ENCODE peak calls at places on chromosome 16, in four cellular contexts. One of them, this sample, is unnamed.

GRCh38 chr16:70696952-70697600 is 11.2 kb upstream of the MTSS2 start:
- DNase-seq in A549: no peak
- DNase-seq in endothelial cell of umbilical vein: no peak
- DNase-seq in effector memory CD8-positive, alpha-beta T cell: no peak
- DNase-seq in this sample: no peak

GRCh38 chr16:48432136-48432535 is 46.9 kb upstream of the SIAH1 start:
- DNase-seq in A549: no peak
- DNase-seq in endothelial cell of umbilical vein: no peak
- DNase-seq in effector memory CD8-positive, alpha-beta T cell: no peak
- DNase-seq in this sample: no peak

GRCh38 chr16:88785106-88785924 is at the start of gene PIEZO1:
- DNase-seq in A549: peak
- DNase-seq in endothelial cell of umbilical vein: peak
- DNase-seq in effector memory CD8-positive, alpha-beta T cell: peak
- DNase-seq in this sample: peak

GRCh38 chr16:59880626-59881025 is 1146.5 kb upstream of the GOT2 start:
- DNase-seq in A549: no peak
- DNase-seq in endothelial cell of umbilical vein: no peak
- DNase-seq in effector memory CD8-positive, alpha-beta T cell: no peak
- DNase-seq in this sample: no peak

GRCh38 chr16:26005336-26005735 is 313.6 kb downstream of the HS3ST4 start:
- DNase-seq in A549: no peak
- DNase-seq in endothelial cell of umbilical vein: no peak
- DNase-seq in effector memory CD8-positive, alpha-beta T cell: no peak
- DNase-seq in this sample: no peak

GRCh38 chr16:66491716-66492064 is 58.2 kb downstream of the TK2 start:
- DNase-seq in A549: no peak
- DNase-seq in endothelial cell of umbilical vein: no peak
- DNase-seq in effector memory CD8-positive, alpha-beta T cell: no peak
- DNase-seq in this sample: no peak

GRCh38 chr16:72426416-72426815 is 254.5 kb upstream of the PMFBP1 start:
- DNase-seq in A549: no peak
- DNase-seq in endothelial cell of umbilical vein: no peak
- DNase-seq in effector memory CD8-positive, alpha-beta T cell: no peak
- DNase-seq in this sample: no peak

GRCh38 chr16:16021020-16021419 is 71.6 kb downstream of the ABCC1 start:
- DNase-seq in A549: no peak
- DNase-seq in endothelial cell of umbilical vein: peak
- DNase-seq in effector memory CD8-positive, alpha-beta T cell: no peak
- DNase-seq in this sample: no peak

GRCh38 chr16:29745853-29746345 is at the start of gene C16orf54:
- DNase-seq in A549: no peak
- DNase-seq in endothelial cell of umbilical vein: no peak
- DNase-seq in effector memory CD8-positive, alpha-beta T cell: peak
- DNase-seq in this sample: no peak

GRCh38 chr16:83118365-83118764 is 491.6 kb downstream of the CDH13 start:
- DNase-seq in A549: no peak
- DNase-seq in endothelial cell of umbilical vein: no peak
- DNase-seq in effector memory CD8-positive, alpha-beta T cell: no peak
- DNase-seq in this sample: no peak

GRCh38 chr16:59591480-59591879 is 857.4 kb upstream of the GOT2 start:
- DNase-seq in A549: no peak
- DNase-seq in endothelial cell of umbilical vein: peak
- DNase-seq in effector memory CD8-positive, alpha-beta T cell: no peak
- DNase-seq in this sample: no peak

GRCh38 chr16:83717814-83718213 is 90.0 kb upstream of the HSBP1 start:
- DNase-seq in A549: no peak
- DNase-seq in endothelial cell of umbilical vein: peak
- DNase-seq in effector memory CD8-positive, alpha-beta T cell: no peak
- DNase-seq in this sample: peak

GRCh38 chr16:88530051-88530857 is 39.9 kb upstream of the ZC3H18 start:
- DNase-seq in A549: no peak
- DNase-seq in endothelial cell of umbilical vein: no peak
- DNase-seq in effector memory CD8-positive, alpha-beta T cell: no peak
- DNase-seq in this sample: no peak

This sample was measured in HTR-8/SVneo.